ENCODE peak calls at places on chromosomes 6 and 20, in eight cellular contexts. L is esophagus squamous epithelium, J is uterus, G is left lung, M is suprapubic skin, I is transverse colon, Z is fibroblast of lung, O is tibial nerve. X is an unnamed sample. For H3K27me3, the result is how much of the 10 kb centered on the place peaks cover.

GRCh38 chr20:41268402-41268801 is 49.1 kb downstream of the ZHX3 start:
- DNase-seq in M (no peak), I (no peak), O (no peak), L (no peak), G (no peak), Z (no peak), J (no peak), X (no peak)

GRCh38 chr6:30060634-30060981 is 457 bp upstream of the POLR1H start:
- DNase-seq in I (peak), G (peak), Z (no peak), L (no peak), M (peak), J (no peak), O (no peak), X (peak)

GRCh38 chr20:2283706-2284423 is 11.9 kb upstream of the TGM3 start:
- DNase-seq in O (no peak), L (no peak), I (no peak), Z (no peak), J (no peak), G (no peak), M (no peak), X (no peak)

GRCh38 chr6:53241936-53242335 is 93.3 kb upstream of the GCM1 start:
- DNase-seq in L (no peak), Z (no peak), I (no peak), M (no peak), G (peak), J (no peak), O (no peak), X (no peak)

GRCh38 chr6:19603716-19604115 is 233.5 kb upstream of the ID4 start:
- DNase-seq in M (no peak), G (no peak), O (peak), L (no peak), J (peak), I (no peak), Z (no peak), X (no peak)

GRCh38 chr20:21513881-21514540 is at the start of gene NKX2-2:
- DNase-seq in Z (no peak), O (no peak), I (no peak), M (no peak), J (no peak), L (no peak), G (no peak), X (no peak)

GRCh38 chr20:688809-689208 is 13.2 kb upstream of the SCRT2 start:
- DNase-seq in L (no peak), I (no peak), Z (no peak), G (no peak), O (no peak), M (peak), J (no peak), X (no peak)

GRCh38 chr6:25883536-25883935 is 9.5 kb upstream of the SLC17A3 start:
- DNase-seq in G (no peak), I (no peak), M (no peak), Z (peak), L (no peak), O (no peak), J (no peak), X (no peak)

GRCh38 chr6:80143312-80143960 is 37.0 kb downstream of the BCKDHB start:
- DNase-seq in J (peak), L (no peak), Z (peak), G (peak), M (peak), I (peak), O (peak), X (no peak)

GRCh38 chr20:56606174-56606945 is 22.7 kb upstream of the TFAP2C start:
- DNase-seq in J (no peak), O (no peak), M (no peak), G (no peak), L (no peak), Z (no peak), I (peak), X (no peak)

GRCh38 chr20:8394308-8394945 is 262.4 kb downstream of the PLCB1 start:
- DNase-seq in G (no peak), I (no peak), L (no peak), Z (peak), M (no peak), O (no peak), J (no peak), X (no peak)

GRCh38 chr20:14235355-14235754 is 102.1 kb downstream of the FLRT3 start:
- DNase-seq in M (no peak), G (no peak), O (no peak), L (no peak), Z (peak), J (no peak), I (no peak), X (no peak)

GRCh38 chr6:135521431-135521830 is 23.9 kb upstream of the AHI1 start:
- DNase-seq in L (no peak), O (no peak), I (no peak), J (no peak), M (no peak), G (no peak), Z (no peak), X (no peak)

GRCh38 chr6:170074435-170074834 is 216.4 kb downstream of the DLL1 start:
- DNase-seq in Z (no peak), G (peak), J (no peak), L (no peak), M (no peak), I (peak), O (no peak), X (no peak)

GRCh38 chr6:98834060-98835031 is at the start of gene POU3F2:
- DNase-seq in J (peak), I (peak), O (peak), M (peak), G (peak), L (no peak), Z (peak), X (peak)

GRCh38 chr20:37989601-37990001 is 43.7 kb downstream of the TTI1 start:
- DNase-seq in L (no peak), I (peak), O (no peak), M (peak), J (no peak), Z (no peak), G (peak), X (peak)

GRCh38 chr6:76752841-76753240 is 680.4 kb upstream of the IMPG1 start:
- DNase-seq in O (no peak), I (no peak), M (no peak), J (no peak), L (no peak), G (no peak), Z (no peak), X (no peak)

GRCh38 chr20:37225146-37225545 is 36.5 kb downstream of the GHRH start:
- DNase-seq in M (no peak), I (no peak), G (no peak), L (no peak), J (no peak), Z (no peak), O (no peak), X (no peak)

GRCh38 chr6:134535831-134536230 is 217.9 kb upstream of the SGK1 start:
- DNase-seq in M (no peak), O (no peak), Z (no peak), L (no peak), J (no peak), G (no peak), I (no peak), X (no peak)

GRCh38 chr6:108288742-108289141 is 6.1 kb upstream of the AFG1L start:
- DNase-seq in L (no peak), O (no peak), M (no peak), G (no peak), J (no peak), Z (no peak), I (no peak), X (no peak)

GRCh38 chr6:4794140-4794707 is 18.0 kb downstream of the CDYL start:
- DNase-seq in L (no peak), I (peak), O (no peak), G (no peak), J (peak), M (no peak), Z (peak), X (no peak)

GRCh38 chr20:49775229-49775693 is 37.4 kb upstream of the SLC9A8 start:
- DNase-seq in G (peak), I (peak), M (peak), Z (peak), J (peak), O (peak), L (no peak), X (peak)

GRCh38 chr6:143236151-143236788 is 175.6 kb downstream of the AIG1 start:
- DNase-seq in M (no peak), Z (no peak), G (no peak), J (no peak), I (no peak), L (no peak), O (no peak), X (no peak)

GRCh38 chr20:37147250-37147649 is 31.9 kb upstream of the RPN2 start:
- DNase-seq in Z (no peak), G (no peak), J (no peak), M (no peak), I (no peak), L (no peak), O (no peak), X (no peak)

GRCh38 chr6:147136057-147136456 is 68.2 kb upstream of the STXBP5 start:
- DNase-seq in O (no peak), J (no peak), Z (no peak), G (no peak), M (no peak), L (no peak), I (no peak), X (no peak)
- H3K27ac ChIP-seq in O (no peak), J (no peak), Z (no peak), G (no peak), M (no peak), L (no peak), I (no peak), X (no peak)

GRCh38 chr20:57701651-57702050 is 8.2 kb downstream of the PMEPA1 start:
- DNase-seq in J (no peak), I (no peak), G (no peak), O (no peak), M (no peak), L (no peak), Z (no peak), X (no peak)

GRCh38 chr20:57702091-57702490 is 7.7 kb downstream of the PMEPA1 start:
- DNase-seq in G (no peak), O (no peak), J (no peak), I (no peak), L (no peak), M (no peak), Z (no peak), X (no peak)

GRCh38 chr20:57702521-57702920 is 7.3 kb downstream of the PMEPA1 start:
- DNase-seq in I (no peak), J (no peak), G (no peak), L (no peak), Z (no peak), M (no peak), O (no peak), X (no peak)

GRCh38 chr20:57699395-57699794 is 10.4 kb downstream of the PMEPA1 start:
- DNase-seq in L (no peak), M (no peak), J (no peak), G (no peak), O (no peak), I (no peak), Z (no peak), X (no peak)

GRCh38 chr20:57701090-57701489 is 8.7 kb downstream of the PMEPA1 start:
- DNase-seq in O (no peak), J (no peak), Z (no peak), I (no peak), G (no peak), L (no peak), M (no peak), X (no peak)
- H3K27me3 ChIP-seq in O (under half), J (under half), Z (under half), I (under half), G (under half), L (under half), M (under half), X (under half)

GRCh38 chr6:44113396-44113795 is 13.9 kb downstream of the MRPL14 start:
- DNase-seq in Z (no peak), I (no peak), M (no peak), L (no peak), O (no peak), G (no peak), J (no peak), X (no peak)
- TF ChIP-seq CTCF in Z (peak), I (no peak), M (no peak), L (peak), O (no peak), G (no peak), J (no peak), X (peak)

GRCh38 chr6:27599859-27600532 is 127.1 kb upstream of the ZNF184 start:
- DNase-seq in J (no peak), G (no peak), O (no peak), M (no peak), L (no peak), Z (no peak), I (no peak), X (no peak)

GRCh38 chr6:27608916-27609883 is 136.3 kb upstream of the ZNF184 start:
- DNase-seq in O (no peak), I (no peak), Z (peak), M (no peak), L (no peak), J (no peak), G (no peak), X (no peak)

GRCh38 chr6:27601668-27602254 is 128.9 kb upstream of the ZNF184 start:
- DNase-seq in L (no peak), M (no peak), G (no peak), I (no peak), Z (no peak), J (no peak), O (no peak), X (no peak)

GRCh38 chr6:27605401-27606342 is 132.8 kb upstream of the ZNF184 start:
- DNase-seq in O (no peak), G (no peak), M (no peak), Z (peak), L (no peak), I (no peak), J (no peak), X (no peak)

DNA sequence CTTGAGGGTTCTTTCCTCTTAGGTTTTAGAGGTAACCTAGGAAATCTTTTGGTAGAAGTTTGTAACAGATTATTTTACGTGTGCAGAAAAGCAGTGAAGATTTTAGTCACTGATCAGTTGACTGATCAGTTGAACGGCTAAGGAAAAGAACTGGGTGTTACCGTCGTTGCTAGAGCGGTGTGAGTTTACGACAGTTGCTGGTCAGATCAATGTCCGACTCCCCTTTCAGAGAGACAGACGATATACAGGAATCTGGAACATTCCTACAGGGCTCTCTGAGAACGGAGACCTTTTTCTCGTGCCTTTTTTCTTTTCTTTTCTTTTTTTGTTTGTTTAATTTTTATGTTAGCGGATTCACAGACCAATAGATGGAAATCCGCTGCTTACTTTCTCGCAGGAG is 132.1 kb upstream of the ZNF184 start:
- DNase-seq in J (no peak), M (no peak), L (no peak), O (no peak), I (no peak), G (no peak), Z (no peak), X (no peak)
- H3K27ac ChIP-seq in J (no peak), M (no peak), L (no peak), O (no peak), I (no peak), G (no peak), Z (no peak), X (no peak)

GRCh38 chr20:51244496-51244895 is 221.6 kb upstream of the KCNG1 start:
- DNase-seq in L (no peak), Z (no peak), O (no peak), J (no peak), I (no peak), M (no peak), G (no peak), X (no peak)
- H3K27me3 ChIP-seq in L (under half), Z (under half), O (under half), J (under half), I (under half), M (under half), G (under half), X (under half)

DNA sequence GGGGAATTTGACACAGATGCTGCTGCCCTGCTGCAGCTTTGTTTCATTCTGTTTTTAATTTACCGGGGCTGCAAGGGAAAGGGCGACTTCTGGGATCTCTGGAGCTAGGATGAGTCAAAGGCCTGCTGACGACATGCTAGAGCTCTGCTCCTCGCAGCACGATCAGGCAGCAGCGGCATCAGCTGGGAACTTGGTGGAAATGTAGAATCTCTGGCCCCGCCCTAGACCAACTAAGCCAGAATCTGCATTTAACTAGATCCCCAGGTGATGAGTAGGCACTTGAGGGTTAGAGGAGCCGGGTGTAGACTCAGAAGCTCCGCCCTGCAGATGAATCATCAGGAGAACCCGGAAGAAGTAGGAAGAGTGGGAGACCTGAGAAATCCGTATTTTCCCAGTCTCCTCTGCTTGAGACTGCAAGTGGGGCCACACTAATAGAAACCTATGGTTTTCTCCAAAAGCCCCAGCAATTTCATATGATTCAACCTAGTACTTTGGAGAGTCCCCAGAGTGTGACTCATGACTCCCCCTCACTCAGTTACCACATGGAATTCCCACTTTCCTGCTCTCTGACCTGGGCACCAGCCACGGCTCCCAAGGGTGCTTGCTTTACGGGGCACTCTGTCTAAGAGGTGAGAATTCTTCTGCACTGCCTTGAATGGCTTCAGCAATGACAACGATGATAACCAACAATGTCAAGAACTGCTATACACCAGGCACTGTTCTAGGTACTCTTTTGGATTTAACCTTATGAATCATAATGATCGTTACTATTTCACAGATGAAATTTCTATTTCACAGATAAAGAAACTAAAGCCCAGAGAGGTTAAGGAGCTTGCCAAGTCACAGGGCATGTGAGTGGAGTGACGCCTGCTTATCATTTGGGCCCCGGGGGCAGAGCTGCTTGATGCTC is 18.1 kb downstream of the TUBB2B start:
- DNase-seq in M (no peak), L (peak), Z (peak), G (peak), J (peak), O (peak), I (no peak), X (no peak)
- TF ChIP-seq CTCF in M (no peak), L (no peak), Z (peak), G (no peak), J (no peak), O (no peak), I (no peak), X (no peak)

GRCh38 chr6:163539101-163539762 is 124.7 kb downstream of the QKI start:
- DNase-seq in M (no peak), I (no peak), O (no peak), Z (no peak), J (no peak), G (no peak), L (no peak), X (no peak)

GRCh38 chr6:163547287-163547686 is 132.8 kb downstream of the QKI start:
- DNase-seq in I (no peak), G (no peak), J (no peak), Z (no peak), O (no peak), L (no peak), M (no peak), X (no peak)

GRCh38 chr6:163548624-163549023 is 134.1 kb downstream of the QKI start:
- DNase-seq in L (no peak), J (no peak), O (no peak), M (no peak), Z (no peak), G (no peak), I (no peak), X (no peak)

GRCh38 chr6:163538331-163538730 is 123.8 kb downstream of the QKI start:
- DNase-seq in I (no peak), Z (no peak), G (no peak), O (no peak), J (no peak), L (no peak), M (no peak), X (no peak)

DNA sequence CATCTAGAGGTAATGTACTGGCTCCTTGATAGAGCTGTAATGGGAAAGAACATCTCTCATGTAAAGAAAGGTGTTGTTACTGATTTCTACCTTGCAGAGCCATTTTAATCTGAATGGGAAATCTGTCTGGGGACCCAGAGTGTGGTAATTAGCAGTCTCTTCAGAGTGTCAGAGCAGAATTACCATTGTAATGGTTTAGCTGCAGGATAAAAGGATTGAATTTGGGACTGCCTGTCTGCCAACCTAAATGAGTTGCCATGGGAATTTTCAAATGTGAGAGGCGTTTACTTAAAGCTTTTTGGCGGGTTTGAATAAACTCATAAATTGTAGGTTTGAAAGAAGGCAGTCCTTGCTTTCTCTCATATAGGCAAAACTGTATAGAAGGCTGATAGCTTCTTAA is 128.8 kb downstream of the QKI start:
- DNase-seq in I (no peak), J (no peak), Z (no peak), G (no peak), L (no peak), M (no peak), O (no peak), X (no peak)
- H3K27ac ChIP-seq in I (no peak), J (no peak), Z (no peak), G (no peak), L (no peak), M (no peak), O (no peak), X (no peak)

DNA sequence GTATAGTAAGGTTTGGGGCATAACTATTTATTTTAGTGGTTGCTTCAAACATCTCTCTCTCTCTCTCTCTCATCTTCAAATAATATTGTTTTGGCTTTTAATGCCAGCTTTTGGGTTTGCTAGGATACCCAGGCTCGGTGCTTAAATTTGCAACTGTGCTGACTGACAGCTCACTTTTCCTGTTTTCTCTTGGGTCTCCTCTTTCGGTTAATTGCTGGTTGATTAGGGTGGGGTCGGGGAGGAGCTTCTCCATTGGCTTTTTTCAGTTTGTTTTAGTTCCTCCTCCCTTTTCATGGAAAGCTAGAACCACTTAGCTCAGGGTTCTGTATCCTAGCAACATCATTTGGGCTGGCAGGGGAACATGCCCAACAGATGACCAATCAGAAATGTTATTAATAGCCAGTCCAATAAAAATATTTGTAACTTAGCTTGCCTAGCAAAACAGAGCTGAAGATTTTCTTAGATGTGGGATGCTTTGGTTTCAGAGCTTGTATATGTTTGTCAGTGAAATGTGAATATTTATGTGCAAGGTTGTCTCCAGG is 11.3 kb downstream of the TFAP2B start:
- DNase-seq in G (no peak), L (no peak), O (no peak), I (no peak), J (no peak), Z (no peak), M (no peak), X (no peak)
- H3K27me3 ChIP-seq in G (half or more), L (under half), O (under half), I (half or more), J (under half), Z (under half), M (under half), X (half or more)